ENCODE peak calls at places on chromosomes 2 and 18, in four cellular contexts. L is GM10248, Y is WERI-Rb-1, B is AG09309. G is an unnamed sample.

GRCh38 chr2:203646266-203646864 is 60.1 kb upstream of the CD28 start:
- DNase-seq in B (no peak), Y (no peak), L (no peak), G (no peak)

GRCh38 chr2:3172265-3172935 is 205.2 kb downstream of the EIPR1 start:
- DNase-seq in L (no peak), B (no peak), Y (peak; percentile 75), G (no peak)

GRCh38 chr18:43587538-43588153 is 310.4 kb upstream of the SYT4 start:
- DNase-seq in Y (no peak), B (peak; percentile 10), L (peak; percentile 31), G (no peak)

GRCh38 chr2:150485871-150486538 is 1.5 kb downstream of the RND3 start:
- DNase-seq in L (peak; percentile 10), Y (peak; percentile 40), B (no peak), G (peak; percentile 72)

GRCh38 chr18:23077493-23078256 is 57.6 kb upstream of the CABLES1 start:
- DNase-seq in L (no peak), Y (peak; percentile 27), B (no peak), G (no peak)

GRCh38 chr2:113806217-113806913 is 49.9 kb upstream of the SLC35F5 start:
- DNase-seq in B (no peak), Y (no peak), L (no peak), G (no peak)

GRCh38 chr2:74756356-74756890 is 77.5 kb upstream of the HK2 start:
- DNase-seq in L (no peak), Y (no peak), B (no peak), G (no peak)

GRCh38 chr2:138373993-138374408 is 127.6 kb upstream of the SPOPL start:
- DNase-seq in Y (peak; percentile 14), L (peak; percentile 16), B (peak; percentile 16), G (peak; percentile 13)

GRCh38 chr2:31877008-31877407 is 133.8 kb downstream of the MEMO1 start:
- DNase-seq in Y (no peak), B (no peak), L (no peak), G (no peak)

GRCh38 chr2:104944495-104944894 is 90.6 kb downstream of the POU3F3 start:
- DNase-seq in L (no peak), Y (no peak), B (no peak), G (peak; percentile 39)

GRCh38 chr18:61754039-61754583 is 138.7 kb downstream of the RNF152 start:
- DNase-seq in L (no peak), B (no peak), Y (peak; percentile 42), G (no peak)

DNA sequence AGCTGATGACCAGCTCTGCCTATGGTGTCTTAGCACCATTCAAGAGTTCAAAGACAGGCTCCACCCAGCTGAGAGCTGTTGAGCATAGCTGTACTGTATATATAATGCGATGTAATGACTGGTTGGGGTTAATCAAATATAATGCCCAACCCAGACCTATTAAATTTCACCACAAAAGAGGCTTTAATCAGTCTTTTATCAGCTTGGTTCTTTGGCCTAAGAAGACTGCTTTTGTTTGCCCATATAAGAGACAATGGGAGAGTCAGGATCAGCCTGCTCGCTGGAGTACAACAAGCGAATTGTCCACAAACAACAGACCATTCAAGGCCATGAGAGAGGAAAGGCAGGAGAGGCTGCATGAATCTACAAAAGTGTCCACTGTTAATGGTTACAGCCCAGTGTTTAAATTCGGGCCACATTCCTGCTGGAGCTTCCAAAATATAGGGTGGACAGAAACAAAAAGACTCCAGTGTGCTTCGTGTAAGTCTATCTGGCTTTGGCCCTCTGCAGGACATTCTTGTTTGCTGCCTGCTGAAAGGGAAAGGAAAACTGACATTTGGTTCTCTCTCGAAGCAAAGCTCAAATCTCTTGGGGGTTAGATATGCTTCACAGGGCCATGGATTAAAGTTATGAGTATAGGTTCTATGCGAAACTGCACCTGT is 299.0 kb upstream of the FBXO11 start:
- DNase-seq in Y (peak; percentile 37), L (peak; percentile 47), B (no peak), G (no peak)
- TF ChIP-seq CTCF in Y (peak; percentile 23), L (peak; percentile 3), B (no peak), G (no peak)

GRCh38 chr2:38076710-38077430 is 919 bp upstream of the CYP1B1 start:
- DNase-seq in L (peak; percentile 87), B (peak; percentile 95), Y (peak; percentile 87), G (peak; percentile 68)
- TF ChIP-seq CTCF in L (peak; percentile 54), B (peak; percentile 19), Y (peak; percentile 51), G (no peak)

DNA sequence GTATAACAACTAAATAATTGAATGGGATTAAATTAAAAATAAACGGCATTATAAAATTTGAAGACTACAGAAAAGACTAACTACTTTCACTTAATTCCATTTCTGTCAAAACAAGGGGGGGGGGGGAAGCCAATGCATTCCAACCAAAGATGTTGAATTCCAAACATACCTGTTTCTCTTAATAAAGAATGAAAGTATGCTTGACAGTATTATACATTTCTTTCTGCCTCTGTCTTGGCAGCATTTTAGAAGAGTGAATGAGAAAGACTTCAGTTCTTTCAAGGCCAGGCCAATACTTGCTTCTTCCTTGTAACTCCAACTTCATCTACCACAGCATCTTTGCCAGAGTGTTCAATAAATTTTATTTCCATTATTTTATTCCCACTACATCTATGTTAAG is 65.9 kb downstream of the PDE11A start:
- DNase-seq in L (no peak), Y (no peak), B (no peak), G (no peak)
- TF ChIP-seq CTCF in L (no peak), Y (no peak), B (no peak), G (no peak)

GRCh38 chr2:180195847-180196246 is 188.8 kb upstream of the CWC22 start:
- DNase-seq in L (no peak), Y (no peak), B (no peak), G (no peak)
- TF ChIP-seq CTCF in L (no peak), Y (no peak), B (no peak), G (no peak)

GRCh38 chr2:156319811-156320490 is 12.6 kb downstream of the NR4A2 start:
- DNase-seq in Y (peak; percentile 85), L (no peak), B (no peak), G (no peak)
- TF ChIP-seq CTCF in Y (peak; percentile 58), L (no peak), B (peak; percentile 6), G (no peak)

GRCh38 chr2:171225302-171225980 is 64.7 kb upstream of the TLK1 start:
- DNase-seq in L (no peak), Y (no peak), B (peak; percentile 74), G (no peak)
- TF ChIP-seq CTCF in L (no peak), Y (no peak), B (peak; percentile 37), G (no peak)

GRCh38 chr2:71277536-71278103 is 50.7 kb upstream of the PAIP2B start:
- DNase-seq in Y (peak; percentile 88), B (no peak), L (peak; percentile 28), G (peak; percentile 67)
- TF ChIP-seq CTCF in Y (peak; percentile 66), B (peak; percentile 39), L (peak; percentile 13), G (peak; percentile 41)

DNA sequence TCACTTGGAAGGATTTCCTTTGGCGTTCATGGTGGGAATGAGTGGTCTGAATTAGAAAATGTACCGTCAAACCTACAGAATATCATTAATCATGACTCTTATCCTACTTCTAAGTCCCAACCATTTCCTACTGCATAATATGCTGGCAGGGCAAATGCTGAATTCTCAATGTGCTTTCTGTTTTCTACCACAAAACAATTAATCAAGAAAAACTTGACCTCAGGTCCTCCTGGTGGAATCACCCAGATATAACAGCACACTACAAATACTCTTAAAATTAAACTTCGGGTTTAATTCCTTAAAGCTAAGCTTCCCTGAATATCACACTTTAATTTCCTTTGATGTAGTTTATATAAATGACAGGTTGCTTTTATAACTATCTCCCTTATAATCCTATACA is 301.6 kb downstream of the AFF3 start:
- DNase-seq in L (no peak), B (no peak), Y (no peak), G (no peak)
- TF ChIP-seq CTCF in L (no peak), B (no peak), Y (no peak), G (no peak)